ENCODE peak calls at places on chromosomes 4 and X, in four cellular contexts. One of them, this sample, is unnamed. For H3K9me2, the result is how much of the 10 kb centered on the place peaks cover.

GRCh38 chr4:5988086-5988845 is 30.0 kb downstream of the C4orf50 start:
- DNase-seq in HCT116: no peak
- DNase-seq in hepatocyte: no peak
- DNase-seq in GM23248: no peak
- DNase-seq in this sample: no peak

GRCh38 chr4:2478220-2478619 is 9.3 kb downstream of the RNF4 start:
- DNase-seq in GM23248: no peak
- DNase-seq in hepatocyte: no peak
- DNase-seq in HCT116: no peak
- DNase-seq in this sample: no peak

GRCh38 chrX:46819136-46819535 is 17.7 kb upstream of the RP2 start:
- DNase-seq in HCT116: no peak
- DNase-seq in hepatocyte: no peak
- DNase-seq in GM23248: no peak
- DNase-seq in this sample: no peak

GRCh38 chrX:70025464-70025863 is 24.3 kb downstream of the AWAT2 start:
- DNase-seq in GM23248: peak
- DNase-seq in hepatocyte: no peak
- DNase-seq in HCT116: no peak
- DNase-seq in this sample: no peak

GRCh38 chr4:67436742-67437141 is 108.6 kb downstream of the CENPC start:
- DNase-seq in hepatocyte: peak
- DNase-seq in HCT116: no peak
- DNase-seq in GM23248: no peak
- DNase-seq in this sample: no peak

GRCh38 chr4:151417766-151418376 is 8.9 kb downstream of the FHIP1A start:
- DNase-seq in GM23248: peak
- DNase-seq in HCT116: no peak
- DNase-seq in hepatocyte: peak
- DNase-seq in this sample: no peak

GRCh38 chr4:17169699-17170098 is 271.3 kb upstream of the LDB2 start:
- DNase-seq in hepatocyte: no peak
- DNase-seq in HCT116: no peak
- DNase-seq in GM23248: no peak
- DNase-seq in this sample: no peak

GRCh38 chrX:48794993-48795501 is 6.8 kb upstream of the HDAC6 start:
- DNase-seq in HCT116: no peak
- DNase-seq in hepatocyte: peak
- DNase-seq in GM23248: peak
- DNase-seq in this sample: peak

GRCh38 chr4:23921447-23921845 is 31.6 kb upstream of the PPARGC1A start:
- DNase-seq in GM23248: no peak
- DNase-seq in HCT116: no peak
- DNase-seq in hepatocyte: no peak
- DNase-seq in this sample: no peak
- H2AFZ ChIP-seq in GM23248: no peak
- H2AFZ ChIP-seq in HCT116: no peak
- H2AFZ ChIP-seq in hepatocyte: no peak
- H2AFZ ChIP-seq in this sample: no peak

DNA sequence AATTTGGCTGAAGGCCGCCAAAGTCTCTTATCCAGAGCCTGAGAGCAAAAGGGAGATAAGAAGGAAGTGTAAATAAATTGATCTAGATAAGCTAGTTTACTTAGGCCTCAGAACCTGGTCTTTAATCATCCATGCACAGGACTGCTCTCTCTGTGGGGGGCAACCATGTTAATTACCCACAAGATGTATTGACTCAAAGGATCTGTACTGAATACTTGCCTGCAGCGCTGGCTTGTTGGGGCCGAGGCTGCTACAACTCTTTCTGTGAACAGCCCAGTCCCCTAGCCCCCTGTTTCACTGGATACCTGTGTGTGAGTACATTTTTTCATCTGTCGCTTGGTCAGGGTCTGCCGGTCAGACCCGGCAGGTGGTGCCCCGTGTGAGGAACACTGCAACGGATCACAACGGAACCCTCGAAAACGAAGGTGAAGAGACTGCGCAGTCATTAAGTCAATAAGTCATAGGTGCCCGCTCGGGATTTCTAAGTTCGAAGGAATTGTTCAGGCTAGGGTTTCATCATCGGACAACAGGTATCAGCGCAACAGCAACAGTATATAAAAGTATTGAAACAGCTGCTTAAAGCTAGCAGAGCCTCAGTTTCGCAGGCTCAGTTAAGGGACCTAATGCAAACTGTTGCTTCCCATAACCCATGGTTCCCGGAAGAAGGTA is 8.3 kb downstream of the MAGEA11 start:
- DNase-seq in HCT116: no peak
- DNase-seq in GM23248: no peak
- DNase-seq in hepatocyte: peak
- DNase-seq in this sample: no peak
- H3K9me2 ChIP-seq in HCT116: under half
- H3K9me2 ChIP-seq in GM23248: under half
- H3K9me2 ChIP-seq in hepatocyte: under half
- H3K9me2 ChIP-seq in this sample: under half

GRCh38 chr4:148006025-148006424 is 274.1 kb downstream of the ARHGAP10 start:
- DNase-seq in HCT116: no peak
- DNase-seq in hepatocyte: no peak
- DNase-seq in GM23248: no peak
- DNase-seq in this sample: no peak
- H3K27ac ChIP-seq in HCT116: no peak
- H3K27ac ChIP-seq in hepatocyte: no peak
- H3K27ac ChIP-seq in GM23248: no peak
- H3K27ac ChIP-seq in this sample: no peak

GRCh38 chrX:84487365-84488353 is 14.6 kb downstream of the HDX start:
- DNase-seq in GM23248: no peak
- DNase-seq in HCT116: no peak
- DNase-seq in hepatocyte: no peak
- DNase-seq in this sample: no peak
- H2AFZ ChIP-seq in GM23248: no peak
- H2AFZ ChIP-seq in HCT116: no peak
- H2AFZ ChIP-seq in hepatocyte: no peak
- H2AFZ ChIP-seq in this sample: no peak

GRCh38 chr4:10731690-10732089 is 47.1 kb upstream of the CLNK start:
- DNase-seq in HCT116: no peak
- DNase-seq in GM23248: no peak
- DNase-seq in hepatocyte: no peak
- DNase-seq in this sample: no peak

GRCh38 chr4:10729366-10729765 is 44.8 kb upstream of the CLNK start:
- DNase-seq in hepatocyte: no peak
- DNase-seq in GM23248: no peak
- DNase-seq in HCT116: no peak
- DNase-seq in this sample: no peak

GRCh38 chr4:10730019-10730418 is 45.5 kb upstream of the CLNK start:
- DNase-seq in GM23248: no peak
- DNase-seq in hepatocyte: no peak
- DNase-seq in HCT116: no peak
- DNase-seq in this sample: no peak

GRCh38 chr4:10731162-10731561 is 46.6 kb upstream of the CLNK start:
- DNase-seq in HCT116: no peak
- DNase-seq in hepatocyte: no peak
- DNase-seq in GM23248: no peak
- DNase-seq in this sample: no peak

DNA sequence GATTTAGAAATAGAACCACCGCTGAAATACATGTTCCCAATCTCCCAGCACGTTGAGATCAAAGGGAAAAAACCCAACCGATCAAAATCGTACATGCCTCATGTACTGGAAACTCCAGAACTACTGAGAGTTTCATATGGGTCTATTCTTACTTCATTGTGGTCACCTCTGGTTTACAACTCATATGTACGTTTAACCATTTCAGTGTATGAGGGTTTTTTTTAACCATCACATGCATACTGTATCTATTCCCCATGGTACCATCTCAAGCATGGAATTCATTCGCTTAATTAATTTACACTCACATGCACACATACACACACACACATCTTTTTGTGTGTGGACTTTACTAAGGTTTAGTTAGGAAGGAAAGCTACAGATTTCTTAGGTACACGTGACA is 46.0 kb upstream of the CLNK start:
- DNase-seq in GM23248: no peak
- DNase-seq in HCT116: no peak
- DNase-seq in hepatocyte: no peak
- DNase-seq in this sample: no peak
- H3K9me2 ChIP-seq in GM23248: under half
- H3K9me2 ChIP-seq in HCT116: under half
- H3K9me2 ChIP-seq in hepatocyte: under half
- H3K9me2 ChIP-seq in this sample: under half

GRCh38 chr4:152784490-152785195 is 4.9 kb downstream of the ARFIP1 start:
- DNase-seq in hepatocyte: peak
- DNase-seq in GM23248: peak
- DNase-seq in HCT116: peak
- DNase-seq in this sample: no peak

GRCh38 chr4:152780267-152780811 is 585 bp downstream of the ARFIP1 start:
- DNase-seq in GM23248: peak
- DNase-seq in hepatocyte: peak
- DNase-seq in HCT116: no peak
- DNase-seq in this sample: no peak

DNA sequence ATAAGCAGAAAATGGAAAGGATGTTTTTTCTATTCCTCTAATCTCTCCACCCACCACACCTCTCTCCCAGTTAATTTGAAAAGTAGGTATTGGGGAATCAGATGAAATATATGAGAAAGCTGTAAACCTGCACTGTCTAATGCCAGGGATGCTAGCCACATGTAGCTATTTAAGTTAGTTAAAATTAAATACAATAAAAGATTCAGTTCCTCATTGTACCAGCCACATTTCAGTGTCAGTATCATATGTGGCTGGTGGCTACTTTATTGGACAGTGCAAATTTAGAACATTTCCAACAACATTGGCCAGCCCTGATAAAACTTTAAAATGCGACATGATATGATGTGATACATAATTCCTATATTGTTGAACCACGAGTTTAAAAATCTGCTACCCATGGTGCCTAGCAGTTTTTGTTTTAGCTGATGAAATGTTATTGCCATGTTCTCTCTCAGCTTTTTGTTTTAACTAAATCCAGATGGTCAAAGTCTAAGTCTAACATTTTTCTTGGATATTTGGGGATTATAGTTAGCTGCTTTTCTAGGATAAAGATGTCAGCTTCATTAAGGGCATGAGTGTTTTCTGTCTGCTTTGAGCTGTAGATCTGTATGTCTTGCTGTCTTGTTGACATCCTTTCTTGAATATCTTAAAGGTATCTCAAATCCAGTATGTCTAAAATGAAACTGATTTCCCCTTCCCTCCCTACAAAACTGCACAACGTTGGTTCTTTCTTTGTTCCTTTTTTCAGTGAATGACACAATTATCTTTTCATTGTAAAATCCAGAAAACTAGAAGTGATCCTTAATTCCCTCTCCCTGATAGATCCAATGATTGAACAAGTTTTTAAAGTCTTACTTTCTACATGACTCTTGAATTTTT is 6.1 kb downstream of the ARFIP1 start:
- DNase-seq in HCT116: no peak
- DNase-seq in hepatocyte: no peak
- DNase-seq in GM23248: peak
- DNase-seq in this sample: no peak
- H3K27ac ChIP-seq in HCT116: no peak
- H3K27ac ChIP-seq in hepatocyte: peak
- H3K27ac ChIP-seq in GM23248: peak
- H3K27ac ChIP-seq in this sample: no peak